ENCODE peak calls at places on chromosomes 2 and 18, in five cellular contexts. M, N, O, D and U are unnamed samples.

GRCh38 chr18:76679259-76679658 is 143.1 kb upstream of the ZNF236 start:
- DNase-seq in M (no peak), N (no peak), O (no peak), D (no peak), U (no peak)

GRCh38 chr2:98465456-98466201 is 21.0 kb downstream of the INPP4A start:
- DNase-seq in M (peak; percentile 82), N (no peak), O (peak; percentile 80), D (peak; percentile 89), U (no peak)

GRCh38 chr2:172207916-172208315 is 105.2 kb upstream of the DLX2 start:
- DNase-seq in M (no peak), N (no peak), O (no peak), D (no peak), U (no peak)

GRCh38 chr2:28084564-28084963 is 194.0 kb downstream of the BABAM2 start:
- DNase-seq in M (no peak), N (no peak), O (no peak), D (no peak), U (no peak)

GRCh38 chr2:157058161-157058560 is 199.3 kb upstream of the GALNT5 start:
- DNase-seq in M (no peak), N (no peak), O (no peak), D (no peak), U (no peak)

GRCh38 chr18:77086656-77087390 is 45.8 kb downstream of the MBP start:
- DNase-seq in M (no peak), N (no peak), O (no peak), D (peak; percentile 25), U (no peak)

GRCh38 chr2:3418766-3419165 is 39.3 kb downstream of the TRAPPC12 start:
- DNase-seq in M (no peak), N (no peak), O (no peak), D (no peak), U (no peak)

GRCh38 chr18:75255113-75255512 is 44.5 kb downstream of the TSHZ1 start:
- DNase-seq in M (no peak), N (no peak), O (no peak), D (no peak), U (no peak)

GRCh38 chr2:167506395-167506794 is 618.1 kb downstream of the XIRP2 start:
- DNase-seq in M (no peak), N (no peak), O (no peak), D (no peak), U (no peak)

GRCh38 chr2:232146294-232146693 is 184.8 kb downstream of the DIS3L2 start:
- DNase-seq in M (no peak), N (peak; percentile 26), O (no peak), D (no peak), U (no peak)

GRCh38 chr2:69436937-69437750 is at the start of gene NFU1:
- DNase-seq in M (peak; percentile 84), N (peak; percentile 99), O (peak; percentile 76), D (peak; percentile 88), U (peak; percentile 96)

GRCh38 chr2:121858406-121858805 is 103.0 kb downstream of the TSN start:
- DNase-seq in M (no peak), N (no peak), O (no peak), D (no peak), U (no peak)

GRCh38 chr2:10561636-10562035 is 113.5 kb upstream of the ODC1 start:
- DNase-seq in M (no peak), N (no peak), O (no peak), D (no peak), U (no peak)

GRCh38 chr18:4319738-4320677 is 135.1 kb downstream of the DLGAP1 start:
- DNase-seq in M (no peak), N (no peak), O (no peak), D (no peak), U (no peak)